ENCODE peak calls at places on chromosomes 13 and 19, in four cellular contexts. F, J, M and N are unnamed samples.

GRCh38 chr19:43311706-43312105 is 41.8 kb upstream of the CD177 start:
- DNase-seq in J (no peak), F (no peak), M (no peak), N (no peak)

GRCh38 chr13:24306632-24307031 is 2.7 kb upstream of the C1QTNF9 start:
- DNase-seq in F (no peak), M (peak), J (peak), N (peak)

GRCh38 chr19:32599736-32600157 is 18.8 kb downstream of the PDCD5 start:
- DNase-seq in J (peak), F (no peak), M (peak), N (peak)

GRCh38 chr19:7787141-7787540 is 24.1 kb downstream of the CLEC4M start:
- DNase-seq in J (no peak), M (no peak), F (peak), N (no peak)

GRCh38 chr19:17933414-17934129 is 757 bp downstream of the CCDC124 start:
- DNase-seq in F (no peak), J (peak), M (peak), N (peak)

GRCh38 chr13:28031929-28032328 is 43.4 kb upstream of the URAD start:
- DNase-seq in F (no peak), M (no peak), J (no peak), N (no peak)

GRCh38 chr19:35291259-35291658 is 702 bp upstream of the MAG start:
- DNase-seq in J (no peak), M (no peak), F (no peak), N (no peak)

GRCh38 chr19:55657004-55657747 is 2.3 kb downstream of the U2AF2 start:
- DNase-seq in M (no peak), F (no peak), J (no peak), N (no peak)

GRCh38 chr13:100388923-100389322 is 199.7 kb downstream of the GGACT start:
- DNase-seq in F (no peak), J (no peak), M (no peak), N (no peak)

GRCh38 chr13:30871713-30872029 is 34.4 kb upstream of the MEDAG start:
- DNase-seq in F (no peak), M (no peak), J (no peak), N (no peak)

GRCh38 chr13:21620858-21621257 is 16.9 kb upstream of the MICU2 start:
- DNase-seq in M (no peak), F (no peak), J (no peak), N (no peak)

GRCh38 chr13:106484755-106485193 is 50.7 kb downstream of the EFNB2 start:
- DNase-seq in J (no peak), F (no peak), M (peak), N (peak)

GRCh38 chr13:106479849-106480400 is 55.5 kb downstream of the EFNB2 start:
- DNase-seq in J (no peak), F (no peak), M (no peak), N (peak)

GRCh38 chr13:106480511-106480910 is 55.0 kb downstream of the EFNB2 start:
- DNase-seq in F (no peak), M (no peak), J (no peak), N (no peak)

GRCh38 chr13:106484084-106484754 is 51.2 kb downstream of the EFNB2 start:
- DNase-seq in F (no peak), M (no peak), J (no peak), N (no peak)

GRCh38 chr13:106481919-106482318 is 53.5 kb downstream of the EFNB2 start:
- DNase-seq in J (no peak), F (no peak), M (no peak), N (no peak)
- H3K4me3 ChIP-seq in J (no peak), F (no peak), M (no peak), N (no peak)

GRCh38 chr19:12806242-12807131 is at the start of gene RNASEH2A:
- DNase-seq in F (peak), J (peak), M (peak), N (peak)
- TF ChIP-seq CTCF in F (no peak), J (no peak), M (no peak), N (no peak)

GRCh38 chr19:50556236-50557008 is 11.8 kb downstream of the LRRC4B start:
- DNase-seq in J (peak), M (peak), F (peak), N (peak)
- H3K4me3 ChIP-seq in J (peak), M (peak), F (peak), N (peak)

DNA sequence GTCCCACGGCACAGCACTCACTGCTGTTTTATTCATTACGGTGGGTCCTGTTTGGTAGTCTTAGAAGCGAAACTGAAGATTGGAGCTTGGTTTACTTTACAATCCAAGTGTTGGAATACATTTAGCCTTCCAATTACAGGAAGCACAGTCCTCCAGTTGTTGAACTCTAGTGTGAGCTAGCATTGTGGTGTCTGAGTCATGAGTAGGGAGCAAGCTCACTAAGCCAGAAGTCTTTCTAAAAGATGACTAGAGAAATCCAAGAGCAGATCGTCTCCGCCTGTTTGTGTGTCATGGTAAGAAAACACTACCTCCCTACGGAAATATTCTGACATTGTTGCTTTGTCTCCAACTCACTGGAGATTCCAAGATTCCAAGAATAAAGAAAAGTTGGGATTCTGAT is 10.1 kb upstream of the SHISA2 start:
- DNase-seq in M (peak), J (peak), F (no peak), N (peak)
- TF ChIP-seq CTCF in M (no peak), J (no peak), F (no peak), N (peak)

GRCh38 chr13:50131998-50132936 is 117.0 kb downstream of the KCNRG start:
- DNase-seq in J (no peak), F (no peak), M (no peak), N (no peak)
- H3K4me3 ChIP-seq in J (no peak), F (no peak), M (no peak), N (no peak)

GRCh38 chr19:37989855-37990254 is 82.8 kb downstream of the SIPA1L3 start:
- DNase-seq in M (no peak), J (no peak), F (peak), N (no peak)
- TF ChIP-seq CTCF in M (no peak), J (no peak), F (no peak), N (no peak)